ENCODE peak calls at places on chromosome 10, in eight cellular contexts. Q is CD4-positive, CD25-positive, alpha-beta regulatory T cell; X is small intestine; L is ACHN; V is cerebellum; U is activated CD4-positive, CD25-positive, alpha-beta regulatory T cell; F is left lung; B is cardiac muscle cell. H is an unnamed sample.

GRCh38 chr10:125001313-125002043 is 59.6 kb downstream of the ZRANB1 start:
- DNase-seq in U (no peak), L (no peak), Q (no peak), B (no peak), X (no peak), F (peak), V (no peak), H (no peak)

GRCh38 chr10:88095291-88095721 is 231.9 kb downstream of the PTEN start:
- DNase-seq in U (no peak), L (no peak), V (no peak), B (no peak), X (no peak), F (no peak), Q (no peak), H (no peak)

GRCh38 chr10:69413221-69413865 is 3.4 kb downstream of the TACR2 start:
- DNase-seq in L (peak), B (peak), U (no peak), F (no peak), Q (no peak), X (no peak), V (peak), H (peak)

GRCh38 chr10:125991009-125991788 is 94.8 kb downstream of the FANK1 start:
- DNase-seq in X (no peak), U (no peak), V (no peak), L (no peak), F (no peak), B (no peak), Q (no peak), H (no peak)

GRCh38 chr10:77977975-77978759 is 51.1 kb downstream of the POLR3A start:
- DNase-seq in U (no peak), F (no peak), B (no peak), Q (no peak), V (no peak), L (no peak), X (no peak), H (no peak)

GRCh38 chr10:35433851-35434426 is 97.6 kb downstream of the CCNY start:
- DNase-seq in L (no peak), V (no peak), F (no peak), Q (no peak), U (no peak), X (no peak), B (no peak), H (no peak)

GRCh38 chr10:62043493-62043938 is 142.0 kb downstream of the ARID5B start:
- DNase-seq in F (no peak), L (no peak), X (no peak), B (no peak), Q (no peak), V (no peak), U (no peak), H (no peak)

GRCh38 chr10:6706725-6707124 is 126.6 kb upstream of the PRKCQ start:
- DNase-seq in U (no peak), X (no peak), L (no peak), V (no peak), Q (no peak), F (no peak), B (no peak), H (no peak)

GRCh38 chr10:59177031-59177861 is 803 bp downstream of the PHYHIPL start:
- DNase-seq in B (peak), X (peak), V (peak), U (no peak), L (peak), Q (no peak), F (peak), H (peak)

GRCh38 chr10:127243490-127244272 is 47.3 kb upstream of the INSYN2A start:
- DNase-seq in L (peak), U (no peak), F (no peak), Q (no peak), X (peak), B (peak), V (no peak), H (no peak)

GRCh38 chr10:35359056-35359455 is 22.7 kb downstream of the CCNY start:
- DNase-seq in L (no peak), V (no peak), B (peak), X (no peak), F (no peak), Q (no peak), U (no peak), H (no peak)

GRCh38 chr10:29807407-29807806 is 172.6 kb upstream of the SVIL start:
- DNase-seq in U (no peak), F (no peak), B (no peak), Q (no peak), L (peak), X (no peak), V (no peak), H (no peak)

GRCh38 chr10:9860045-9860444 is 1157.6 kb upstream of the CELF2 start:
- DNase-seq in Q (no peak), U (no peak), X (no peak), F (no peak), L (no peak), B (no peak), V (no peak), H (no peak)

GRCh38 chr10:132392811-132393694 is 3.9 kb upstream of the PWWP2B start:
- DNase-seq in Q (no peak), V (no peak), U (no peak), F (peak), X (no peak), B (no peak), L (peak), H (no peak)